ENCODE peak calls at places on chromosomes 12 and 14, in seven cellular contexts. O is non-pigmented ciliary epithelial cell, L is NCI-H1417, Y is left lung, Q is ascending aorta, B is breast epithelium, N is Peyer's patch. W is an unnamed sample.

GRCh38 chr12:26787125-26787495 is 45.9 kb downstream of the ITPR2 start:
- DNase-seq in O (no peak), B (no peak), Q (no peak), Y (no peak), N (no peak), L (no peak), W (peak)

GRCh38 chr12:129790331-129790730 is 113.5 kb downstream of the TMEM132D start:
- DNase-seq in Q (no peak), Y (no peak), L (no peak), B (no peak), O (no peak), N (no peak), W (no peak)

GRCh38 chr14:23512156-23512555 is 39.4 kb downstream of the ZFHX2 start:
- DNase-seq in Y (no peak), N (no peak), L (no peak), B (no peak), O (no peak), Q (no peak), W (no peak)

GRCh38 chr12:132235116-132235820 is 91.0 kb downstream of the NOC4L start:
- DNase-seq in Q (no peak), Y (peak), N (no peak), O (no peak), B (no peak), L (no peak), W (no peak)

GRCh38 chr12:5616854-5617253 is 184.9 kb downstream of the NTF3 start:
- DNase-seq in B (no peak), O (no peak), Y (no peak), L (no peak), Q (no peak), N (no peak), W (no peak)

GRCh38 chr12:88448337-88448944 is 131.8 kb downstream of the KITLG start:
- DNase-seq in N (no peak), Q (no peak), L (peak), O (no peak), B (no peak), Y (no peak), W (no peak)

GRCh38 chr12:96457191-96457930 is 32.0 kb upstream of the CFAP54 start:
- DNase-seq in N (no peak), L (peak), O (no peak), Y (no peak), B (no peak), Q (no peak), W (peak)

GRCh38 chr12:64633940-64634337 is 23.6 kb downstream of the RASSF3 start:
- DNase-seq in Q (peak), O (no peak), N (peak), L (no peak), B (no peak), Y (peak), W (peak)

GRCh38 chr12:111409403-111410228 is 3.9 kb downstream of the SH2B3 start:
- DNase-seq in Q (peak), Y (peak), L (peak), O (no peak), N (peak), B (no peak), W (no peak)

GRCh38 chr12:25186788-25187397 is 8.1 kb downstream of the DNAI7 start:
- DNase-seq in O (no peak), L (no peak), Y (no peak), Q (no peak), N (no peak), B (no peak), W (no peak)

GRCh38 chr14:55274760-55275159 is 3.5 kb downstream of the FBXO34 start:
- DNase-seq in L (no peak), Q (no peak), O (peak), B (no peak), Y (no peak), N (no peak), W (no peak)

GRCh38 chr14:64198486-64198885 is 95.7 kb downstream of the ESR2 start:
- DNase-seq in Y (no peak), L (no peak), O (no peak), Q (no peak), N (no peak), B (no peak), W (no peak)

GRCh38 chr12:80100566-80100965 is 1.2 kb downstream of the OTOGL start:
- DNase-seq in N (no peak), Y (no peak), O (no peak), Q (no peak), B (no peak), L (no peak), W (no peak)

GRCh38 chr14:74293621-74294020 is 9.1 kb downstream of the ABCD4 start:
- DNase-seq in L (no peak), O (no peak), N (no peak), B (no peak), Y (no peak), Q (no peak), W (peak)

GRCh38 chr12:45980540-45980939 is 9.8 kb downstream of the SCAF11 start:
- DNase-seq in Y (no peak), O (no peak), B (no peak), N (no peak), L (no peak), Q (no peak), W (no peak)

GRCh38 chr14:38297681-38298080 is 41.8 kb upstream of the CLEC14A start:
- DNase-seq in N (no peak), B (no peak), O (no peak), L (no peak), Q (no peak), Y (no peak), W (no peak)

GRCh38 chr12:121314441-121314840 is 17.9 kb upstream of the CAMKK2 start:
- DNase-seq in Y (no peak), N (no peak), Q (no peak), O (no peak), L (no peak), B (no peak), W (no peak)

GRCh38 chr14:29548948-29549370 is 378.7 kb downstream of the PRKD1 start:
- DNase-seq in B (no peak), Y (no peak), Q (no peak), L (peak), N (no peak), O (peak), W (peak)

GRCh38 chr12:8127138-8127537 is 3.7 kb downstream of the CLEC4A start:
- DNase-seq in L (no peak), Q (no peak), B (no peak), N (no peak), O (no peak), Y (no peak), W (peak)

GRCh38 chr12:38162708-38163441 is 153.7 kb upstream of the ALG10B start:
- DNase-seq in B (no peak), Y (peak), N (no peak), L (no peak), O (no peak), Q (no peak), W (no peak)

GRCh38 chr12:57261385-57261784 is 10.4 kb upstream of the STAC3 start:
- DNase-seq in N (no peak), B (no peak), Y (no peak), Q (no peak), O (no peak), L (peak), W (peak)

GRCh38 chr12:118842753-118843335 is 138.5 kb upstream of the SRRM4 start:
- DNase-seq in L (no peak), Y (no peak), N (no peak), B (no peak), O (no peak), Q (no peak), W (no peak)

GRCh38 chr14:96858643-96859042 is 61.5 kb downstream of the VRK1 start:
- DNase-seq in L (no peak), B (no peak), N (no peak), O (no peak), Q (no peak), Y (no peak), W (no peak)

GRCh38 chr12:53048033-53048779 is 1.7 kb upstream of the TNS2 start:
- DNase-seq in Q (peak), Y (no peak), O (no peak), N (peak), B (peak), L (peak), W (peak)

GRCh38 chr12:119202121-119202527 is 23.4 kb downstream of the HSPB8 start:
- DNase-seq in Q (no peak), Y (no peak), O (no peak), L (no peak), B (no peak), N (no peak), W (no peak)

GRCh38 chr12:116015525-116015924 is 262.0 kb downstream of the MED13L start:
- DNase-seq in O (peak), B (no peak), N (no peak), Q (no peak), Y (no peak), L (peak), W (no peak)

GRCh38 chr14:24377660-24378059 is 9.7 kb downstream of the NFATC4 start:
- DNase-seq in Q (no peak), L (peak), N (no peak), B (peak), O (no peak), Y (no peak), W (peak)

GRCh38 chr12:91355150-91356006 is 172.8 kb upstream of the DCN start:
- DNase-seq in B (peak), O (peak), Q (peak), N (peak), L (peak), Y (no peak), W (peak)

GRCh38 chr14:89415139-89415538 is 1.9 kb downstream of the FOXN3 start:
- DNase-seq in N (no peak), B (no peak), Q (no peak), Y (no peak), O (no peak), L (peak), W (no peak)

GRCh38 chr12:67853204-67853603 is 136.0 kb upstream of the IFNG-AS1 start:
- DNase-seq in Q (no peak), L (no peak), Y (no peak), N (no peak), B (no peak), O (no peak), W (no peak)

GRCh38 chr12:43969882-43970281 is 134.0 kb downstream of the TMEM117 start:
- DNase-seq in L (no peak), Q (no peak), Y (no peak), N (peak), B (no peak), O (peak), W (no peak)

GRCh38 chr14:79270361-79270760 is 940.9 kb downstream of the DIO2 start:
- DNase-seq in Q (no peak), Y (no peak), L (no peak), N (no peak), O (no peak), B (no peak), W (no peak)

GRCh38 chr12:46558696-46559095 is 186.1 kb upstream of the SLC38A2 start:
- DNase-seq in N (no peak), Y (no peak), Q (no peak), O (no peak), L (no peak), B (no peak), W (no peak)

GRCh38 chr14:83559721-83560120 is 1970.2 kb upstream of the FLRT2 start:
- DNase-seq in Q (no peak), B (no peak), Y (no peak), N (no peak), O (peak), L (no peak), W (no peak)